ENCODE peak calls at places on chromosome 2, in nine cellular contexts. One of them, this sample, is unnamed.

GRCh38 chr2:67135201-67135600 is 261.9 kb upstream of the ETAA1 start:
- DNase-seq in GM23338: no peak
- DNase-seq in suprapubic skin: no peak
- DNase-seq in sigmoid colon: no peak
- DNase-seq in HCT116: no peak
- DNase-seq in endothelial cell of umbilical vein: no peak
- DNase-seq in K562: no peak
- DNase-seq in SK-N-SH: no peak
- DNase-seq in GM12878: no peak
- DNase-seq in this sample: no peak

GRCh38 chr2:215698566-215698965 is 262.7 kb upstream of the FN1 start:
- DNase-seq in GM23338: no peak
- DNase-seq in suprapubic skin: no peak
- DNase-seq in sigmoid colon: no peak
- DNase-seq in HCT116: no peak
- DNase-seq in endothelial cell of umbilical vein: no peak
- DNase-seq in K562: no peak
- DNase-seq in SK-N-SH: no peak
- DNase-seq in GM12878: no peak
- DNase-seq in this sample: no peak

GRCh38 chr2:127511090-127511489 is 15.2 kb downstream of the IWS1 start:
- DNase-seq in GM23338: no peak
- DNase-seq in suprapubic skin: no peak
- DNase-seq in sigmoid colon: no peak
- DNase-seq in HCT116: no peak
- DNase-seq in endothelial cell of umbilical vein: no peak
- DNase-seq in K562: no peak
- DNase-seq in SK-N-SH: no peak
- DNase-seq in GM12878: no peak
- DNase-seq in this sample: no peak

GRCh38 chr2:86807462-86808275 is 17.0 kb upstream of the CD8A start:
- DNase-seq in GM23338: peak
- DNase-seq in suprapubic skin: no peak
- DNase-seq in sigmoid colon: no peak
- DNase-seq in HCT116: peak
- DNase-seq in endothelial cell of umbilical vein: peak
- DNase-seq in K562: no peak
- DNase-seq in SK-N-SH: peak
- DNase-seq in GM12878: no peak
- DNase-seq in this sample: no peak

GRCh38 chr2:119234021-119235019 is 10.7 kb downstream of the STEAP3 start:
- DNase-seq in GM23338: peak
- DNase-seq in suprapubic skin: no peak
- DNase-seq in sigmoid colon: no peak
- DNase-seq in HCT116: no peak
- DNase-seq in endothelial cell of umbilical vein: peak
- DNase-seq in K562: peak
- DNase-seq in SK-N-SH: peak
- DNase-seq in GM12878: no peak
- DNase-seq in this sample: peak

GRCh38 chr2:236938126-236938525 is 147.6 kb upstream of the COPS8 start:
- DNase-seq in GM23338: no peak
- DNase-seq in suprapubic skin: no peak
- DNase-seq in sigmoid colon: no peak
- DNase-seq in HCT116: no peak
- DNase-seq in endothelial cell of umbilical vein: no peak
- DNase-seq in K562: no peak
- DNase-seq in SK-N-SH: no peak
- DNase-seq in GM12878: no peak
- DNase-seq in this sample: no peak

GRCh38 chr2:17540813-17541513 is 467 bp downstream of the VSNL1 start:
- DNase-seq in GM23338: no peak
- DNase-seq in suprapubic skin: no peak
- DNase-seq in sigmoid colon: no peak
- DNase-seq in HCT116: no peak
- DNase-seq in endothelial cell of umbilical vein: peak
- DNase-seq in K562: no peak
- DNase-seq in SK-N-SH: peak
- DNase-seq in GM12878: no peak
- DNase-seq in this sample: no peak

GRCh38 chr2:223460774-223461211 is 141.4 kb downstream of the SCG2 start:
- DNase-seq in GM23338: no peak
- DNase-seq in suprapubic skin: no peak
- DNase-seq in sigmoid colon: no peak
- DNase-seq in HCT116: peak
- DNase-seq in endothelial cell of umbilical vein: peak
- DNase-seq in K562: no peak
- DNase-seq in SK-N-SH: no peak
- DNase-seq in GM12878: no peak
- DNase-seq in this sample: peak

GRCh38 chr2:10525573-10526265 is 77.6 kb upstream of the ODC1 start:
- DNase-seq in GM23338: no peak
- DNase-seq in suprapubic skin: no peak
- DNase-seq in sigmoid colon: peak
- DNase-seq in HCT116: no peak
- DNase-seq in endothelial cell of umbilical vein: no peak
- DNase-seq in K562: no peak
- DNase-seq in SK-N-SH: no peak
- DNase-seq in GM12878: no peak
- DNase-seq in this sample: no peak

GRCh38 chr2:47310801-47311560 is 92.0 kb upstream of the MSH2 start:
- DNase-seq in GM23338: no peak
- DNase-seq in suprapubic skin: peak
- DNase-seq in sigmoid colon: peak
- DNase-seq in HCT116: no peak
- DNase-seq in endothelial cell of umbilical vein: no peak
- DNase-seq in K562: no peak
- DNase-seq in SK-N-SH: peak
- DNase-seq in GM12878: no peak
- DNase-seq in this sample: peak

GRCh38 chr2:101107246-101107645 is 43.9 kb downstream of the TBC1D8 start:
- DNase-seq in GM23338: no peak
- DNase-seq in suprapubic skin: no peak
- DNase-seq in sigmoid colon: no peak
- DNase-seq in HCT116: no peak
- DNase-seq in endothelial cell of umbilical vein: no peak
- DNase-seq in K562: no peak
- DNase-seq in SK-N-SH: no peak
- DNase-seq in GM12878: no peak
- DNase-seq in this sample: no peak

GRCh38 chr2:45729753-45730512 is 78.5 kb downstream of the PRKCE start:
- DNase-seq in GM23338: peak
- DNase-seq in suprapubic skin: no peak
- DNase-seq in sigmoid colon: no peak
- DNase-seq in HCT116: peak
- DNase-seq in endothelial cell of umbilical vein: peak
- DNase-seq in K562: peak
- DNase-seq in SK-N-SH: no peak
- DNase-seq in GM12878: peak
- DNase-seq in this sample: peak

GRCh38 chr2:160109939-160110673 is 47.7 kb upstream of the PLA2R1 start:
- DNase-seq in GM23338: peak
- DNase-seq in suprapubic skin: no peak
- DNase-seq in sigmoid colon: peak
- DNase-seq in HCT116: peak
- DNase-seq in endothelial cell of umbilical vein: peak
- DNase-seq in K562: peak
- DNase-seq in SK-N-SH: peak
- DNase-seq in GM12878: no peak
- DNase-seq in this sample: peak

GRCh38 chr2:223328578-223328977 is 273.6 kb downstream of the SCG2 start:
- DNase-seq in GM23338: no peak
- DNase-seq in suprapubic skin: no peak
- DNase-seq in sigmoid colon: no peak
- DNase-seq in HCT116: no peak
- DNase-seq in endothelial cell of umbilical vein: no peak
- DNase-seq in K562: no peak
- DNase-seq in SK-N-SH: no peak
- DNase-seq in GM12878: no peak
- DNase-seq in this sample: no peak

GRCh38 chr2:235320341-235320740 is 173.5 kb upstream of the AGAP1 start:
- DNase-seq in GM23338: no peak
- DNase-seq in suprapubic skin: peak
- DNase-seq in sigmoid colon: no peak
- DNase-seq in HCT116: peak
- DNase-seq in endothelial cell of umbilical vein: no peak
- DNase-seq in K562: no peak
- DNase-seq in SK-N-SH: no peak
- DNase-seq in GM12878: no peak
- DNase-seq in this sample: no peak

GRCh38 chr2:121128741-121129659 is 156.0 kb downstream of the TFCP2L1 start:
- DNase-seq in GM23338: peak
- DNase-seq in suprapubic skin: no peak
- DNase-seq in sigmoid colon: no peak
- DNase-seq in HCT116: peak
- DNase-seq in endothelial cell of umbilical vein: peak
- DNase-seq in K562: peak
- DNase-seq in SK-N-SH: no peak
- DNase-seq in GM12878: no peak
- DNase-seq in this sample: peak

GRCh38 chr2:185880396-185880795 is 141.8 kb downstream of the FSIP2 start:
- DNase-seq in GM23338: peak
- DNase-seq in suprapubic skin: no peak
- DNase-seq in sigmoid colon: no peak
- DNase-seq in HCT116: no peak
- DNase-seq in endothelial cell of umbilical vein: no peak
- DNase-seq in K562: no peak
- DNase-seq in SK-N-SH: no peak
- DNase-seq in GM12878: no peak
- DNase-seq in this sample: no peak

GRCh38 chr2:217976301-217976700 is 26.5 kb downstream of the TNS1 start:
- DNase-seq in GM23338: no peak
- DNase-seq in suprapubic skin: peak
- DNase-seq in sigmoid colon: peak
- DNase-seq in HCT116: no peak
- DNase-seq in endothelial cell of umbilical vein: no peak
- DNase-seq in K562: no peak
- DNase-seq in SK-N-SH: no peak
- DNase-seq in GM12878: no peak
- DNase-seq in this sample: no peak

GRCh38 chr2:109129921-109130725 is 1.1 kb downstream of the SH3RF3 start:
- DNase-seq in GM23338: peak
- DNase-seq in suprapubic skin: peak
- DNase-seq in sigmoid colon: peak
- DNase-seq in HCT116: no peak
- DNase-seq in endothelial cell of umbilical vein: peak
- DNase-seq in K562: no peak
- DNase-seq in SK-N-SH: no peak
- DNase-seq in GM12878: no peak
- DNase-seq in this sample: no peak

GRCh38 chr2:179954026-179954425 is 53.1 kb downstream of the CWC22 start:
- DNase-seq in GM23338: no peak
- DNase-seq in suprapubic skin: no peak
- DNase-seq in sigmoid colon: no peak
- DNase-seq in HCT116: no peak
- DNase-seq in endothelial cell of umbilical vein: no peak
- DNase-seq in K562: no peak
- DNase-seq in SK-N-SH: no peak
- DNase-seq in GM12878: no peak
- DNase-seq in this sample: no peak

GRCh38 chr2:153875801-153876466 is 4.2 kb downstream of the GALNT13 start:
- DNase-seq in GM23338: no peak
- DNase-seq in suprapubic skin: no peak
- DNase-seq in sigmoid colon: no peak
- DNase-seq in HCT116: no peak
- DNase-seq in endothelial cell of umbilical vein: no peak
- DNase-seq in K562: no peak
- DNase-seq in SK-N-SH: no peak
- DNase-seq in GM12878: no peak
- DNase-seq in this sample: no peak

GRCh38 chr2:209382775-209383174 is 41.1 kb upstream of the MAP2 start:
- DNase-seq in GM23338: no peak
- DNase-seq in suprapubic skin: no peak
- DNase-seq in sigmoid colon: no peak
- DNase-seq in HCT116: no peak
- DNase-seq in endothelial cell of umbilical vein: no peak
- DNase-seq in K562: no peak
- DNase-seq in SK-N-SH: no peak
- DNase-seq in GM12878: no peak
- DNase-seq in this sample: no peak

GRCh38 chr2:96359310-96359709 is 23.7 kb downstream of the NCAPH start:
- DNase-seq in GM23338: no peak
- DNase-seq in suprapubic skin: no peak
- DNase-seq in sigmoid colon: no peak
- DNase-seq in HCT116: no peak
- DNase-seq in endothelial cell of umbilical vein: no peak
- DNase-seq in K562: no peak
- DNase-seq in SK-N-SH: peak
- DNase-seq in GM12878: no peak
- DNase-seq in this sample: no peak
- TF ChIP-seq CTCF in GM23338: no peak
- TF ChIP-seq CTCF in suprapubic skin: no peak
- TF ChIP-seq CTCF in sigmoid colon: no peak
- TF ChIP-seq CTCF in HCT116: no peak
- TF ChIP-seq CTCF in endothelial cell of umbilical vein: no peak
- TF ChIP-seq CTCF in K562: no peak
- TF ChIP-seq CTCF in SK-N-SH: peak
- TF ChIP-seq CTCF in GM12878: peak
- TF ChIP-seq CTCF in this sample: no peak

DNA sequence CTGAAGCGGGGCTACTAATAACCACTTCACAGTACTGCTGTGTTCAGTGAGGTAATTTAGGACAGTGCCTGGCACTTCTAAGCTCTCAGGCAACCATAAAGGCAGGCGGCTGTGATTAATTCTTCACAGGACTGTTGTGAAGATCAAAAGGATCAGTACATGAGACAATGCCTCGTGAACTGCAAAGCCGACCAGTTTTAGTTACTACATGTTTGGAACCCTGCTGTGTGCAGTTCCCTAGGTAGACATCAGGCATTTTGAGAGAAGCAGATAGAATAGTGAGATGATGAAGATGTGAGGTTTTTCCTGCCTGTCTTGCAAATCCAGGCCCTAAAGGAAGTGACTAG is 19.1 kb downstream of the EFHD1 start:
- DNase-seq in GM23338: no peak
- DNase-seq in suprapubic skin: no peak
- DNase-seq in sigmoid colon: no peak
- DNase-seq in HCT116: no peak
- DNase-seq in endothelial cell of umbilical vein: no peak
- DNase-seq in K562: no peak
- DNase-seq in SK-N-SH: no peak
- DNase-seq in GM12878: no peak
- DNase-seq in this sample: no peak
- TF ChIP-seq POLR2AphosphoS5 in GM23338: no peak
- TF ChIP-seq POLR2AphosphoS5 in suprapubic skin: no peak
- TF ChIP-seq POLR2AphosphoS5 in sigmoid colon: no peak
- TF ChIP-seq POLR2AphosphoS5 in HCT116: no peak
- TF ChIP-seq POLR2AphosphoS5 in endothelial cell of umbilical vein: no peak
- TF ChIP-seq POLR2AphosphoS5 in K562: no peak
- TF ChIP-seq POLR2AphosphoS5 in SK-N-SH: no peak
- TF ChIP-seq POLR2AphosphoS5 in GM12878: no peak
- TF ChIP-seq POLR2AphosphoS5 in this sample: no peak

GRCh38 chr2:3377612-3378432 is at the start of gene EIPR1:
- DNase-seq in GM23338: peak
- DNase-seq in suprapubic skin: peak
- DNase-seq in sigmoid colon: peak
- DNase-seq in HCT116: peak
- DNase-seq in endothelial cell of umbilical vein: peak
- DNase-seq in K562: peak
- DNase-seq in SK-N-SH: peak
- DNase-seq in GM12878: peak
- DNase-seq in this sample: peak
- TF ChIP-seq CTCF in GM23338: no peak
- TF ChIP-seq CTCF in suprapubic skin: no peak
- TF ChIP-seq CTCF in sigmoid colon: peak
- TF ChIP-seq CTCF in HCT116: no peak
- TF ChIP-seq CTCF in endothelial cell of umbilical vein: no peak
- TF ChIP-seq CTCF in K562: no peak
- TF ChIP-seq CTCF in SK-N-SH: no peak
- TF ChIP-seq CTCF in GM12878: no peak
- TF ChIP-seq CTCF in this sample: no peak

GRCh38 chr2:63186331-63186730 is 135.7 kb downstream of the OTX1 start:
- DNase-seq in GM23338: no peak
- DNase-seq in suprapubic skin: no peak
- DNase-seq in sigmoid colon: no peak
- DNase-seq in HCT116: no peak
- DNase-seq in endothelial cell of umbilical vein: no peak
- DNase-seq in K562: no peak
- DNase-seq in SK-N-SH: no peak
- DNase-seq in GM12878: no peak
- DNase-seq in this sample: no peak
- TF ChIP-seq POLR2AphosphoS5 in GM23338: no peak
- TF ChIP-seq POLR2AphosphoS5 in suprapubic skin: no peak
- TF ChIP-seq POLR2AphosphoS5 in sigmoid colon: no peak
- TF ChIP-seq POLR2AphosphoS5 in HCT116: no peak
- TF ChIP-seq POLR2AphosphoS5 in endothelial cell of umbilical vein: no peak
- TF ChIP-seq POLR2AphosphoS5 in K562: no peak
- TF ChIP-seq POLR2AphosphoS5 in SK-N-SH: no peak
- TF ChIP-seq POLR2AphosphoS5 in GM12878: no peak
- TF ChIP-seq POLR2AphosphoS5 in this sample: no peak

This sample was measured in HL-60.